ENCODE peak calls at places on chromosomes 11 and 22, in ten cellular contexts. U is uterus, H is endothelial cell of umbilical vein, C is esophagus squamous epithelium, X is heart left ventricle, S is body of pancreas, P is lower leg skin, J is H54, Y is HCT116, I is sigmoid colon. K is an unnamed sample.

GRCh38 chr11:32821517-32821916 is 8.2 kb upstream of the PRRG4 start:
- DNase-seq in J (no peak), P (no peak), H (no peak), U (no peak), X (no peak), I (no peak), C (no peak), Y (no peak), S (no peak), K (no peak)

GRCh38 chr11:64643258-64643881 is 52.4 kb downstream of the SLC22A12 start:
- DNase-seq in J (no peak), S (peak), H (no peak), U (peak), Y (no peak), X (no peak), I (peak), P (no peak), C (no peak), K (no peak)

GRCh38 chr11:20355221-20356219 is 8.0 kb upstream of the HTATIP2 start:
- DNase-seq in Y (peak), J (no peak), H (peak), P (no peak), C (no peak), X (no peak), U (no peak), S (peak), I (no peak), K (peak)

GRCh38 chr11:94169930-94170329 is 41.3 kb downstream of the PANX1 start:
- DNase-seq in P (no peak), C (no peak), U (no peak), J (no peak), H (no peak), I (no peak), X (no peak), Y (no peak), S (no peak), K (no peak)

GRCh38 chr11:27485930-27486773 is 13.6 kb upstream of the LGR4 start:
- DNase-seq in J (no peak), S (peak), C (no peak), I (no peak), H (peak), Y (peak), P (peak), U (peak), X (no peak), K (peak)

GRCh38 chr11:70575396-70576060 is 177.2 kb downstream of the CTTN start:
- DNase-seq in J (no peak), C (no peak), S (no peak), U (no peak), Y (no peak), H (no peak), P (no peak), X (peak), I (peak), K (no peak)

GRCh38 chr11:75673977-75674582 is 5.2 kb upstream of the MAP6 start:
- DNase-seq in I (no peak), Y (peak), S (no peak), P (no peak), U (no peak), C (no peak), H (peak), J (peak), X (no peak), K (peak)

GRCh38 chr11:75325713-75326438 is 25.6 kb downstream of the ARRB1 start:
- DNase-seq in U (peak), J (peak), H (peak), S (peak), C (no peak), X (no peak), P (no peak), Y (peak), I (peak), K (no peak)

GRCh38 chr11:47863189-47863892 is 15.2 kb upstream of the NUP160 start:
- DNase-seq in Y (no peak), J (no peak), S (no peak), I (no peak), C (no peak), X (no peak), U (no peak), H (no peak), P (no peak), K (no peak)

GRCh38 chr11:122293298-122294023 is 177.4 kb upstream of the BLID start:
- DNase-seq in Y (no peak), J (no peak), H (no peak), P (no peak), I (no peak), U (no peak), C (no peak), X (no peak), S (no peak), K (no peak)

GRCh38 chr22:19867617-19868016 is 12.9 kb upstream of the GNB1L start:
- DNase-seq in J (no peak), C (no peak), H (no peak), S (peak), Y (no peak), P (no peak), I (peak), U (no peak), X (no peak), K (no peak)

GRCh38 chr22:48898524-48899377 is 928.9 kb downstream of the BRD1 start:
- DNase-seq in Y (no peak), S (no peak), J (no peak), X (no peak), I (no peak), P (no peak), U (no peak), C (no peak), H (no peak), K (no peak)

GRCh38 chr22:23088199-23088604 is 17.9 kb downstream of the GNAZ start:
- DNase-seq in J (no peak), Y (no peak), C (no peak), I (no peak), S (no peak), P (no peak), H (no peak), U (no peak), X (no peak), K (no peak)

GRCh38 chr11:46696212-46696558 is 4.2 kb downstream of the ARHGAP1 start:
- DNase-seq in J (no peak), P (no peak), H (no peak), X (peak), Y (no peak), C (no peak), I (no peak), U (no peak), S (peak), K (no peak)

GRCh38 chr22:30249049-30250038 is 2.8 kb upstream of the LIF start:
- DNase-seq in U (peak), P (no peak), H (no peak), C (no peak), J (no peak), I (peak), Y (no peak), X (peak), S (no peak), K (peak)

GRCh38 chr22:30246962-30247376 is 410 bp upstream of the LIF start:
- DNase-seq in U (no peak), J (no peak), S (no peak), H (no peak), C (no peak), Y (no peak), P (no peak), I (no peak), X (no peak), K (no peak)

GRCh38 chr22:30247561-30247960 is 1.0 kb upstream of the LIF start:
- DNase-seq in S (no peak), H (no peak), X (no peak), J (no peak), P (no peak), I (no peak), C (no peak), Y (no peak), U (no peak), K (no peak)

GRCh38 chr22:30247974-30248373 is 1.4 kb upstream of the LIF start:
- DNase-seq in P (no peak), S (no peak), J (no peak), U (no peak), Y (no peak), H (no peak), X (no peak), I (no peak), C (no peak), K (no peak)

GRCh38 chr22:30248484-30248883 is 1.9 kb upstream of the LIF start:
- DNase-seq in X (no peak), C (no peak), Y (no peak), J (no peak), U (no peak), H (no peak), P (no peak), S (no peak), I (no peak), K (no peak)
- TF ChIP-seq POLR2A in X (no peak), C (no peak), Y (no peak), J (no peak), U (no peak), H (no peak), P (no peak), S (no peak), I (no peak), K (no peak)

DNA sequence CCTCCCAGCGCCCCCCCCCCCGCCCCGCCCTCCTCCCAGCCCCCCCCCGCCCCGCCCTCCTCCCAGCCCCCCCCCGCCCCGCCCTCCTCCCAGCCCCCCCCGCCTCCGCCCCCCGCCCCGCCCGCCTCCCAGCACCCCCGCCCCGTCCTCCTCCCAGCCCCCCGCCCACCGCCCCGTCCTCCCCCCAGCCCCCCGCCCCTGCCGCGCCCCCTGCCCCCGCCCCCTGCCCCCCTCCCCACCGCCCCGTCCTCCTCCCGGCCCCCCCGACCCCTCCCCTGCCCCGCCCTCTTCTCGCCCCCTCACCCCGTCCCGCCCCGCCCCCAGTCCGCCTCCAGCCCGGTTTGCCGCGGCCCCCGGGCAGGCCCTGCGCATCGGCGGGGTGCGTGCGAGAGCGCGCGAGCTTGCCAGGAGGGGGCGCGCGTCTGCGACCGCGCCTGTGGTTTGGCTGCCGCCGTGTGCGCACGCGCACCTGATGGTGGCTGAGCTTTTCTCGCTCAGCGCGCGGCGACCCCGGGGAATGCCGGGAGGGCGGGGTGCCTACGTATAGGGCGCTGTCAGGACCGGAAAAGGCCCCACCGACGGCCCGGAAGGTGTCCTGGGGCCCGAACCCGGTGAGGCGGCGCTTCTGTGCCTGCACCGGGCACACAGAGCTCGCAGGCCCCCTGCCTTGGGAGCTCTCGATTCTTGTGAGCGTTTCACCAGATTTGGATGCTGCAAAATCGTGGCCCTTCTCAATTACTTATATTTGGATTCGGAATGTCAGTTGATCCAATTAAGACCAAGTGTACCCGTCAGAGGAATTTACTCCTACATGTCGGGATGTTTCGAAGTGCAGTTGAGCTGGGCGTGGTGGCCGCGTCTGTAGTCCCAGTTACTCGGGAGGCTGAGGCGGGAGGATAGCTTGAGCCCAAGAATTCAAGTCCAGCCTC is 501 bp upstream of the TTLL12 start:
- DNase-seq in X (peak), H (peak), Y (peak), P (peak), U (peak), J (peak), S (peak), I (peak), C (peak), K (peak)
- TF ChIP-seq POLR2A in X (no peak), H (peak), Y (peak), P (no peak), U (peak), J (peak), S (no peak), I (peak), C (peak), K (peak)

GRCh38 chr11:69071956-69072355 is 23.2 kb downstream of the TPCN2 start:
- DNase-seq in S (no peak), X (no peak), J (no peak), I (no peak), U (no peak), Y (no peak), P (no peak), H (no peak), C (no peak), K (no peak)
- TF ChIP-seq POLR2A in S (no peak), X (no peak), J (no peak), I (no peak), U (no peak), Y (no peak), P (no peak), H (no peak), C (no peak), K (no peak)

GRCh38 chr11:102322560-102322959 is 5.3 kb downstream of the BIRC3 start:
- DNase-seq in J (no peak), P (no peak), I (no peak), U (no peak), Y (no peak), C (no peak), S (no peak), H (no peak), X (no peak), K (no peak)

GRCh38 chr11:102320679-102321078 is 3.4 kb downstream of the BIRC3 start:
- DNase-seq in X (no peak), Y (no peak), U (no peak), I (no peak), P (no peak), H (no peak), S (no peak), J (no peak), C (no peak), K (no peak)

GRCh38 chr11:102323542-102324261 is 6.4 kb downstream of the BIRC3 start:
- DNase-seq in J (no peak), H (no peak), X (no peak), S (no peak), I (no peak), Y (no peak), U (no peak), P (no peak), C (no peak), K (no peak)

GRCh38 chr11:102328748-102329147 is 11.5 kb downstream of the BIRC3 start:
- DNase-seq in C (no peak), P (no peak), X (no peak), I (no peak), Y (no peak), S (no peak), H (no peak), J (no peak), U (no peak), K (no peak)

DNA sequence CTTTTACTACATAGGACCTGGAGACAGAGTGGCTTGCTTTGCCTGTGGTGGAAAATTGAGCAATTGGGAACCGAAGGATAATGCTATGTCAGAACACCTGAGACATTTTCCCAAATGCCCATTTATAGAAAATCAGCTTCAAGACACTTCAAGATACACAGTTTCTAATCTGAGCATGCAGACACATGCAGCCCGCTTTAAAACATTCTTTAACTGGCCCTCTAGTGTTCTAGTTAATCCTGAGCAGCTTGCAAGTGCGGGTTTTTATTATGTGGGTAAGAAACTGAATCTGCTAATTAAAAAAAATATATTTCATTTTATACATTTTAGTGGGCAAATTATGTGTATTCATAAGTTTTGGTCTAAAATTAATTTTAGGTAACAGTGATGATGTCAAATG is 7.8 kb downstream of the BIRC3 start:
- DNase-seq in C (no peak), P (no peak), J (no peak), X (no peak), Y (no peak), S (no peak), I (no peak), H (no peak), U (no peak), K (no peak)
- TF ChIP-seq POLR2A in C (no peak), P (no peak), J (no peak), X (no peak), Y (no peak), S (no peak), I (no peak), H (no peak), U (no peak), K (no peak)

DNA sequence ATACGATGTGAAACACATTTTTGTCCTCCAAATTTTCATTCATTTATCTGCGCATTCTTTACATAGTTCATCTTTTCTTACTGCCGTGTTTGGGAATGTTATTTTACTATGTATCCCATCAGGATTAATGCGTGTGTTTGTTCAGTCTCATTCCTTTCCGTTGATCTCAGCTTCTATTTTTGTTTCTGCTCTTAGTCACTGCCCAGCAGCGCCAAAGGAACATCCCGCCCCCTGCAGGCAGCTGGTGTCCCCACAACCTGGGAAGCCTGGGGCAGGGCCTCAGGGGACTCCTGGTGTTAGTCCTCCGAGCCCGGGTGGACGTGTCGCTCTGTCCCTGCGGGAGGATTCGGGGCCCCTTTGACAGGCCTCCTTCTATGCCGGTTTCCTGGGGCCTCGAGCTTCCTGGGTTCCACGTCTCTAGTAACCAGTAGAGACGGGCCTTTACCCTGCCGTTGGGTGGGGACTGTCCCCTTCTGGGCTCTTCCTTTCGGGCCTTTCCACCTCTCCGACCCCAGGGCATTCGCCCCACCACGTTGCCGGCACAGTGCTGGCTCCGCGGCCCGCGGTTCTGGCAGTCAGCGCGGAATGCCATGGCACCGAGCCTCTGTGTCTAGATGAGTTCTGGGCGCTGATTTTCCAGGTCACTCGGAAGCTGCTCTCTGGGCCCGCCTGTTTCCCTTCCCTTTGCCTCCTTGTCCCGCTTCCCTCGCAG is 39.8 kb downstream of the WEE1 start:
- DNase-seq in U (peak), X (peak), S (peak), C (peak), J (peak), P (peak), H (peak), I (peak), Y (peak), K (peak)
- TF ChIP-seq POLR2A in U (peak), X (no peak), S (peak), C (peak), J (peak), P (no peak), H (no peak), I (no peak), Y (no peak), K (peak)

DNA sequence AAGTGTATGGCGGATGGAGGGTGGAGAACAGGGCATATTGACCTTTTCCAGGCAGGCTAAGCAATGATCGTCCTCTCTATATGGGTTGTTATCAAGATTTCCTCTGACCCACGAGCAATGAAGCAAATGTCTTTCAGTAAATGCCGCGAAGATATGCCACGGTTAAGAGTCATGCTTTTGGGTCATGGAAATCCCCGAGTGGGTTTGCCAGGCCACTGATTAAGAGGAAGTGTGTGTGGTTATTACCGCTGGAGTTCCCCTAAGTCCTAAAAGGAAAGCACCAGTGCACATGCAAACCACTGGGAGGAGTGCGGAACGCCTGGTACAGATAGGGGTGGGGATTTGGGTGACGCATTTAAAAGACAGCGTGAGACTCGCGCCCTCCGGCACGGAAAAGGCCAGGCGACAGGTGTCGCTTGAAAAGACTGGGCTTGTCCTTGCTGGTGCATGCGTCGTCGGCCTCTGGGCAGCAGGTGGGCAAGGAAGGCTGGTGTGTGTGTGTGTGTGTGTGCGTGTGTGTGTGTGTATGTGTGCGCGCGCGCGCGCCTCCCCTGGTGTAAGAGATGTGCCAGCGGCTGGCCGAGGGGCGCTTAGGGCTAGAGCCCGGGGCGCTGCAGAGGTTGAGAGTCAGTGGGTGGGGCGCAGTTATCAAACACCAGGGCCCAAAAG is at the start of gene BIRC3:
- DNase-seq in S (peak), U (peak), J (peak), Y (peak), X (peak), H (peak), P (peak), C (peak), I (peak), K (peak)
- TF ChIP-seq POLR2A in S (peak), U (peak), J (no peak), Y (no peak), X (no peak), H (no peak), P (no peak), C (peak), I (peak), K (peak)

DNA sequence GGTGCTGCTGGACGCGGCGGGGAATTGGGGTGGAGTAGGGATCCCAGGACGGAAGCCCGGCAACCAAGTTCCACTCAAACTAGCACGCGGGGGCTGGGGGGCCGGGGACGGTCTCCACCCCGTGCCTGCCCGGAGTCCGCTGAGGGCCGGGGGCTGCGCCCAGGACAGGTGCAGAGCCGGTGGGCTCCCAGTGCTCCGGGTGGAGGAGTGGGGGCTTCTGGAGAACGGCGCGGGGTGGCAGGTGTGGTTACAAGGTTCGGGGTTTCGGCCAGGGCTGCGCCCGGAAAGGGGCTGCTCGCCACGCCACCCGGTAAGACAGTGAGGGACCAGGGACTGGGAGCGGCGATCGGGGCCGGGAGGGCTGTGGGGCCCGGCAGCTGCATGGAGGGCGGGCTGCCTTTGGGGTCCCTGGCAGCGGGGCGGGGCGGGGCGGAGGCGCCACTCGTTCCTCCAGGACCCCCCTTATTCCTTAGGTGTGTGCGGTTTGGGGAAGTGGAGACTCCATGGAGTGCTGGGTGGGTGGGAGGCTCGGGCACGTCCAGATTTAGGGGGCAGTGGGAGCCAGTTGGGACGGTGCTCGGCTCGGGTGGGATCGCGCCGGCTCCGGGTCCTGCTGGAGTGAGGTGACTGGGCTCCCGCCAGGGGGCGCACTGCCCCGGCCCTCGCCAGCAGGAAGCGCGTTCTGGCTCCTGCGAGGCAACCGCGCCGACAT is 767 bp downstream of the TSPAN18 start:
- DNase-seq in I (peak), U (peak), X (peak), C (no peak), Y (peak), H (peak), S (peak), P (peak), J (peak), K (peak)
- TF ChIP-seq POLR2A in I (no peak), U (peak), X (no peak), C (no peak), Y (no peak), H (no peak), S (no peak), P (no peak), J (no peak), K (no peak)